ENCODE peak calls at places on chromosomes 1 and 21, in six cellular contexts. Z is IMR-90, S is mesenchymal stem cell, B is neuronal stem cell, K is H1, L is mesendoderm. U is an unnamed sample.

GRCh38 chr1:241113557-241113956 is 243.4 kb downstream of the RGS7 start:
- DNase-seq in B (no peak), Z (no peak), L (no peak), K (no peak), S (no peak), U (no peak)

GRCh38 chr1:224358288-224358687 is 1.6 kb downstream of the CNIH4 start:
- DNase-seq in S (no peak), K (no peak), Z (no peak), L (no peak), B (no peak), U (no peak)

GRCh38 chr1:167987174-167987573 is 50.3 kb upstream of the MPC2 start:
- DNase-seq in B (no peak), S (no peak), Z (peak), K (no peak), L (no peak), U (no peak)

GRCh38 chr1:167667536-167667935 is 37.5 kb downstream of the RCSD1 start:
- DNase-seq in S (no peak), B (no peak), L (no peak), Z (no peak), K (no peak), U (no peak)

GRCh38 chr1:166868639-166869038 is 7.4 kb downstream of the TADA1 start:
- DNase-seq in Z (no peak), L (no peak), B (no peak), K (no peak), S (no peak), U (no peak)

GRCh38 chr1:36284517-36284916 is 21.7 kb upstream of the SH3D21 start:
- DNase-seq in B (no peak), Z (no peak), K (no peak), S (no peak), L (no peak), U (no peak)

GRCh38 chr21:39392981-39393380 is 44.1 kb upstream of the HMGN1 start:
- DNase-seq in B (no peak), Z (no peak), S (no peak), K (no peak), L (no peak), U (no peak)

GRCh38 chr1:235557495-235557894 is 53.2 kb upstream of the B3GALNT2 start:
- DNase-seq in K (no peak), L (peak), Z (no peak), S (no peak), B (no peak), U (no peak)

GRCh38 chr1:7379445-7379971 is 391.6 kb upstream of the VAMP3 start:
- DNase-seq in L (peak), B (peak), K (no peak), S (peak), Z (peak), U (no peak)

GRCh38 chr1:229440821-229441537 is 7.1 kb upstream of the ACTA1 start:
- DNase-seq in B (no peak), K (no peak), L (no peak), Z (peak), S (peak), U (no peak)

GRCh38 chr21:42621166-42621827 is 32.1 kb upstream of the PDE9A start:
- DNase-seq in K (no peak), Z (no peak), L (no peak), B (no peak), S (no peak), U (no peak)

GRCh38 chr1:31790641-31791091 is 25.2 kb downstream of the SPOCD1 start:
- DNase-seq in K (no peak), B (no peak), L (no peak), Z (no peak), S (no peak), U (no peak)

GRCh38 chr1:28602536-28603439 is 10.7 kb downstream of the RAB42 start:
- DNase-seq in L (peak), B (peak), Z (peak), K (no peak), S (peak), U (peak)

GRCh38 chr1:177700856-177701255 is 269.0 kb downstream of the SEC16B start:
- DNase-seq in Z (no peak), L (no peak), S (no peak), B (no peak), K (no peak), U (no peak)

GRCh38 chr1:202210370-202210769 is 16.8 kb downstream of the LGR6 start:
- DNase-seq in S (no peak), Z (peak), L (peak), K (no peak), B (no peak), U (no peak)

GRCh38 chr1:30043731-30044408 is 679.5 kb downstream of the MATN1 start:
- DNase-seq in L (no peak), B (no peak), Z (no peak), K (no peak), S (no peak), U (no peak)

GRCh38 chr1:64172458-64172983 is 30.9 kb upstream of the UBE2U start:
- DNase-seq in K (no peak), B (no peak), S (peak), L (no peak), Z (peak), U (no peak)

GRCh38 chr1:30757196-30757949 is at the start of gene LAPTM5:
- DNase-seq in S (no peak), L (no peak), K (no peak), Z (no peak), B (no peak), U (no peak)

GRCh38 chr1:29590583-29591555 is 354.5 kb downstream of the PTPRU start:
- DNase-seq in S (no peak), Z (peak), L (no peak), K (no peak), B (no peak), U (no peak)

GRCh38 chr1:30106125-30106524 is 617.3 kb downstream of the MATN1 start:
- DNase-seq in B (peak), S (peak), Z (peak), L (peak), K (peak), U (peak)

GRCh38 chr21:43192501-43193081 is 23.8 kb downstream of the CRYAA start:
- DNase-seq in S (no peak), L (no peak), Z (no peak), B (no peak), K (no peak), U (no peak)

GRCh38 chr21:45041984-45042663 is 32.3 kb upstream of the ADARB1 start:
- DNase-seq in B (no peak), S (no peak), Z (no peak), L (no peak), K (no peak), U (no peak)
- H4K8ac ChIP-seq in B (no peak), S (no peak), Z (peak), L (no peak), K (no peak), U (no peak)

DNA sequence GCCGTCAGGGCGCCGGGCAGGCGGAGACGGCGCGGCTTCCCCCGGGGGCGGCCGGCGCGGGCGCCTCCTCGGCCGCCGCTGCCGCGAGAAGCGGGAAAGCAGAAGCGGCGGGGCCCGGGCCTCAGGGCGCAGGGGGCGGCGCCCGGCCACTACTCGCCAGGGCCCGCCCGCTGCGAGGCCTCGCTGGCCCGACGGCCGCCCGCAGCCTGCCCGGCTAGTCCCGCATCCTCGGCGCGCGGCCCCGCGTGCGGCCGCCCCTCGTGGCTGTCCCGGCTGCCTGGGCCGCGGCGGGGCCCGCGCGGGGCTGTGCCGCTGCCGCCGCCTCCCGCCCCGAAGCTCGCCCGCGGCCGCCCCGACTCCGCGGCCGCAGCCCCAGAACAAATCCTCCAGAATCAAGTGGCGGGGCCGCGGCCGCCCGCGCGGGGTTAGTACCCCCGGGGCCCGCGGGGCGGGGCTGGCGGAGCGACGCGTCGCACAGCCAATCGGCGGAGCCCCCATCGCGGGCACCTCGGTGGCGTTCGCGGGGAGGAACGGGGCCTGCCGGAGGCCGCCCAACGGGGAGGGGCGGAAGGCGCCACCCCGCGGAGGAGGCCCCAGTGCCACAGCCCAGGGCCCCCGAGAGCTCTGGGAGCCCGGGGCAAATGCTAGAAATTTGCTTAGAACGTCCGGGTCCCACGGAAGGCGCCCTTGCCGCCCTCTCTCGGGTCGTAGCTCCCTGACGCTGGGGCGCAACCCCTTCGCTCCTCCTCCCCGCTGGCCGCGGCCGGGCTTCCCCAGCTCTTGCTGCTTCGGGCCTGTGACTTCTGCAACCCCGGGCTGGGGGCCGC is at the start of gene RUNX3:
- DNase-seq in Z (no peak), L (peak), K (no peak), B (peak), S (no peak), U (no peak)
- H3K4me3 ChIP-seq in Z (peak), L (peak), K (peak), B (no peak), S (no peak), U (no peak)

GRCh38 chr21:22258821-22259220 is 1260.6 kb downstream of the NCAM2 start:
- DNase-seq in B (no peak), Z (no peak), K (no peak), S (no peak), L (no peak), U (no peak)

GRCh38 chr21:22260274-22260673 is 1262.1 kb downstream of the NCAM2 start:
- DNase-seq in S (no peak), Z (no peak), K (no peak), B (no peak), L (no peak), U (no peak)

DNA sequence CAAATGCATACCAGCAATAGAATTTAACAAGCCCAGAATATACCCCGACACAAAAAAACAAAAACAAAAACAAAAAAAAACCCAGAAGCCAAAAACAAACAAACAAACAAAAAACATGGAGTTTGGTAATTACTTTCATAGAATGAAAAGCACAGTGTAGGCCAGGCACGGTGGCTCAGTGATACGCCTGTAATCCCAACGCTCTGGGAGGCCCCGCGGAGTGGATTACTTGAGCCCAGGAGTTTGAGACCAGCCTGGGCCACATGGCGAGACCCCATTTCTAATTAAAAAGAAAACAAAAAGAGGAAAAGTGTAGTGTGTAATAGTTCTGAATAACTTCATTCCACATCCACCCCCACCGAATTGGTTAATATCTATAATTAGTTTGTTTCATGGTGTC is 1265.7 kb downstream of the NCAM2 start:
- DNase-seq in Z (no peak), L (no peak), S (no peak), K (no peak), B (no peak), U (no peak)
- H4K8ac ChIP-seq in Z (no peak), L (no peak), S (no peak), K (no peak), B (no peak), U (no peak)

DNA sequence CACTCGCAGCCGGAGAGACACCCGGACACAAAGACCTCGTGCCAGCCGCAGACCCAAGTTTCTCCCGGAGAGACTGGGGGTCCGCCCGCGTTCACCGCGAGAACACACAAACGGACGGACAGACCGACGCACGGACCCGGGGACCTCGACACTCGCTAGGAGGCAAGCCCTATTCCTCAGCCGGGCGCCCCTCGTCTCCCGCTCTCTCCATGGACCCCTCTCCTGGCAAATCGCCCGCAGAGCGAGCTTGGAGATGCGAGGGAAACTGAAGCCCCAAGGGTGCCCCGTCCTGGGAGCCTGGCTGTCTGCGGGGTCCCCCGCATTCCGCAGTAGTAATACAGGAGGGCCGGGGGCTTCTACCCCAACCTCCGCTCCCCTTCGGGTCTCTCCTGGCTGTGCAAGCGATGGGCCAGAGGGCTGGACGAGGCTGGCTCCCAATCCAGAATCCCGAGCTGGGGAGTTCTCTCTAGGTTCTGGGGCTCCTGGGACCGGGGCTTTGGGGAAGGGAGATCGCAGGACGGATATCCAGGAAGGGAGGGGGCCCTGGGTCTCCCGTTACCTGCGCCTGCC is 533 bp downstream of the SYT6 start:
- DNase-seq in S (peak), L (peak), K (no peak), Z (no peak), B (no peak), U (no peak)
- H3K4me3 ChIP-seq in S (peak), L (peak), K (peak), Z (no peak), B (peak), U (peak)

GRCh38 chr1:150364231-150365003 is 470 bp downstream of the RPRD2 start:
- DNase-seq in L (peak), B (peak), S (peak), K (peak), Z (peak), U (peak)
- H4K8ac ChIP-seq in L (peak), B (no peak), S (peak), K (peak), Z (peak), U (peak)

GRCh38 chr21:41427556-41427955 is 1.5 kb downstream of the MX1 start:
- DNase-seq in Z (no peak), L (no peak), S (no peak), K (no peak), B (no peak), U (no peak)
- H3K4me3 ChIP-seq in Z (no peak), L (no peak), S (no peak), K (no peak), B (no peak), U (no peak)

GRCh38 chr1:161158316-161159016 is 834 bp upstream of the USP21 start:
- DNase-seq in L (no peak), K (no peak), S (no peak), Z (no peak), B (no peak), U (no peak)

GRCh38 chr1:161159915-161160248 is 582 bp downstream of the USP21 start:
- DNase-seq in K (no peak), L (no peak), Z (no peak), B (no peak), S (no peak), U (no peak)

GRCh38 chr1:161160763-161161162 is 1.5 kb downstream of the USP21 start:
- DNase-seq in L (no peak), B (no peak), Z (no peak), S (no peak), K (no peak), U (no peak)

GRCh38 chr1:161157867-161158266 is 1.4 kb upstream of the USP21 start:
- DNase-seq in S (no peak), B (no peak), Z (no peak), K (no peak), L (no peak), U (no peak)

DNA sequence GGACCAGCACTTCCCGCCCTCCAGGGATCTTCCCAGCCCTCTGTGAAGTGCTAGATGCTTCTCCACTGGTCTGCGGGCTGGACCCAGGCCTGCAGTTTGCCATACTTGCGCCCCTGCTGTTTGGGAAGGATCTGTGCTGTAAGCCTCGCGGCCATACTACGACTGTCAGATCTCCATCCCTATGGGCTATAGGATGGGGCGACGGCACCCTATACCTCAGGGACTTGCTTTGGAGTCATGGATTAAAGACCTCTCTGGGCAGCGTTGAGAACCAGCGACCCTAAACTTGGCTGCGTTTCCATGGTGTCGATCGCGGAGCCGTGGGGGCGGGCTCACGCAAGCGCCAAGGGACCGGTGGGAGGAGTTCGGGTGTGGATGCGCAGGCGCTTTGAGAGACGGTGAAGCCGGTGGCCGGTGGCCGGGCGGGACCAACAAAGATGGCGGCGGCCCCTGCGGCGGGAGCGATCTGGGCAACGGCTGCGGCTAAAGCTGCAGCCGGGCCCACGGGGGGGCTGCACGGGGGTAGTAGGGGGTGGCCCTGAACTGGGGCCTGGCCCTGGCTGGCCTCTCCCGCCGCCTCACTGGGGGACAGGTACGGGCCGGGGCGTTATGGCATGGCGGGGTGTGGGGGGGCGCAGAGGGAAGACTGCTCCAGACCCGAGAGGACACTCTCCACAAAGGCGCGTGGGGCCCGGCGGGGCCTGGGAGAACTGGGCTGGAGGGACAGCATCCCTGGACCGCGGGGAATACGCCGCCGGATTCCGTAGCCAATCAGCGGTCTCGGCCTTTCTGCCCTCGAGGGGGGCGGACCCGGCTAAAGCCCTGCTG is at the start of gene USP21:
- DNase-seq in L (peak), B (peak), Z (peak), K (peak), S (peak), U (peak)
- H4K8ac ChIP-seq in L (no peak), B (no peak), Z (peak), K (peak), S (peak), U (peak)

DNA sequence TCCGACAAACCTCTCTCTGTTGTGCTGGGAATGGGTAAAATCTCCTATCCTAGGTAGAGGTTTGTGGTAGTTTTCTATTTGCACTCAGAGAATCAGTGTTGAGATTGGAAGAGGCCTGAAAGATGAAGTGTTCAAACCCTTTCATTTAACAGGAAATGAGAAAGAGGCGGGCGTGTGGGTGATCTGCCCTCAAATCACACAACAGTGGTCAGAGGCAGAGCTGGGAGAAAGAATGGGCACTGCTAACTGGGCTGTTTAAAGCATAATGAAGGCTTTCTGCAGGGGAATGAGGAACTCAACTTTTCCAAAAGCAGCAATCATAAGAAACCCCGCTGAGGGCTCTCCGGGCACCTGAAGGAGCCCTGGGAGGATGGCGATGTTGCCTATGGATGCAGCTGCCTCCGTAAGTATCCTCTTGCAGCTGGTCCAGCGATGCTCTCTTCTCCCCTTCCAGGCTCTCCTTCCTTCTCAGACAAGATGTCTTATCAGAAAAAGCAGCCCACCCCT is 1.0 kb downstream of the LORICRIN start:
- DNase-seq in S (no peak), K (no peak), B (no peak), Z (no peak), L (no peak), U (no peak)
- H3K4me3 ChIP-seq in S (no peak), K (peak), B (no peak), Z (no peak), L (no peak), U (no peak)

GRCh38 chr21:23936224-23936623 is 1671.1 kb downstream of the MRPL39 start:
- DNase-seq in K (no peak), S (no peak), B (peak), L (peak), Z (peak), U (no peak)

GRCh38 chr21:23930565-23930964 is 1676.7 kb downstream of the MRPL39 start:
- DNase-seq in Z (no peak), B (no peak), K (no peak), L (no peak), S (no peak), U (no peak)
- H4K8ac ChIP-seq in Z (no peak), B (no peak), K (no peak), L (no peak), S (no peak), U (no peak)

GRCh38 chr1:148308832-148309458 is 156.9 kb upstream of the NBPF11 start:
- DNase-seq in B (no peak), L (peak), S (peak), Z (no peak), K (no peak), U (no peak)
- H3K4me3 ChIP-seq in B (no peak), L (no peak), S (no peak), Z (no peak), K (peak), U (no peak)